ENCODE peak calls at places on chromosome 2, in four cellular contexts. M is fibroblast of the aortic adventitia, F is A549, I is astrocyte of the spinal cord. Z is an unnamed sample.

GRCh38 chr2:69993048-69993565 is 31.7 kb upstream of the ASPRV1 start:
- DNase-seq in M (no peak), I (no peak), F (no peak), Z (no peak)

GRCh38 chr2:236824836-236825235 is 255.2 kb downstream of the ACKR3 start:
- DNase-seq in I (no peak), M (no peak), F (no peak), Z (no peak)

GRCh38 chr2:233233618-233234230 is 17.7 kb upstream of the ATG16L1 start:
- DNase-seq in I (no peak), M (no peak), F (no peak), Z (no peak)

GRCh38 chr2:38415023-38415422 is 38.0 kb upstream of the ATL2 start:
- DNase-seq in M (no peak), I (no peak), F (no peak), Z (no peak)

GRCh38 chr2:1099418-1099817 is 148.8 kb downstream of the SNTG2 start:
- DNase-seq in I (no peak), M (no peak), F (no peak), Z (no peak)

GRCh38 chr2:65501074-65501473 is 68.7 kb upstream of the SPRED2 start:
- DNase-seq in M (no peak), I (no peak), F (no peak), Z (no peak)

GRCh38 chr2:125264453-125264852 is 1239.4 kb downstream of the CNTNAP5 start:
- DNase-seq in F (no peak), M (no peak), I (no peak), Z (no peak)

GRCh38 chr2:14401838-14402237 is 230.7 kb upstream of the LRATD1 start:
- DNase-seq in M (no peak), F (no peak), I (no peak), Z (no peak)

DNA sequence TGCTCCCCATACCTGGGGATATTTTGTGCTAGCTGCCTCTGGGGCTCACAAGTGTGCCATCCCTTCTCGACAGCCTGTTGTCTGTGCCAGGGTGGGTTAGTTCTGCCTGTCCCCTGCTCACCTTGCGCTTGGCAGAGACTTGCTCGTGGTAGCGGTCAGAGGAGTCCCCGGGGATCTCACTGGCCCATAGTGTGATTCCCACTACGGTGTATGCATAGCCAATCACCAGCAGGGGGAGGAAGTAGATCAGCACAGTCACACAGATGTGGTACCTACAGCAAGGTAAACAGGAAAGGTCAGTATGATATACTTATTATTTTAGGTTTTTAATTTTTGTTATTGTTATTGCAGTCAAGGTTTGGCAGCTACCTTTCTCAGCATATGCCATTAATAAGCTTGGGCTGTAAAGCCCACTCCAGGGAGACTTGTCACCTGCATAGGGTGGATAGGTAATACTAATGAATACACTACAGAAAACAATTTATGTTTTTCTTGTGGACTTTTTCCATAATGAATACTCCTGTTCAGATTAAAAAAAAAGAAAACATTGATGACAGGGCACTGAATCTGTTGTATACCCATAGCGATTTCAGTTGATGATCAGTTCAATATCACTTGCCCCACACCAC is 95.2 kb downstream of the POLE4 start:
- DNase-seq in I (peak; percentile 22), F (peak; percentile 52), M (no peak), Z (peak; percentile 17)
- TF ChIP-seq CTCF in I (peak; percentile 74), F (peak; percentile 74), M (peak; percentile 53), Z (peak; percentile 75)

GRCh38 chr2:10122500-10123280 is at the start of gene RRM2:
- DNase-seq in F (peak; percentile 97), M (peak; percentile 85), I (peak; percentile 91), Z (peak; percentile 90)

GRCh38 chr2:10126627-10127026 is 4.1 kb downstream of the RRM2 start:
- DNase-seq in M (peak; percentile 92), I (no peak), F (no peak), Z (peak; percentile 85)

GRCh38 chr2:10123281-10123680 is 742 bp downstream of the RRM2 start:
- DNase-seq in M (no peak), F (no peak), I (no peak), Z (no peak)

GRCh38 chr2:10125842-10126596 is 3.5 kb downstream of the RRM2 start:
- DNase-seq in F (no peak), I (no peak), M (no peak), Z (no peak)

DNA sequence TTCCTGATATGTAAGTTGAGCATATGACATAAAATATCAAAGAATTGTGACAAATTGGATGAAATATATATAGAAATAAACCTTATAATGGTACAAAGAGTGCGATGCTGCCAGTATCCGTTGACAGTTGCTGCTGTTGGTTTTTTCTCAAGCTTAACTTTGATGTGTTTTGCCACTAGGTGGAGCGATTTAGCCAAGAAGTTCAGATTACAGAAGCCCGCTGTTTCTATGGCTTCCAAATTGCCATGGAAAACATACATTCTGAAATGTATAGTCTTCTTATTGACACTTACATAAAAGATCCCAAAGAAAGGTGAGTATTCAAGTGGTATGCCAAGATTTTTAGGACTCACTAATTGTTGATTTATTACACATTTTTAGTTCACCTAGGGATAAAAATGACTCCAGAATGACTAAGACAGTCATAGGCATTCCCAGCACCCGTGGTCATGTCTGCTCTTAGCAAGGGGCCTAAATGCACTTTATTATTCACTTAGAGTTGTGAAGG is 2.1 kb downstream of the RRM2 start:
- DNase-seq in I (peak; percentile 78), F (no peak), M (peak; percentile 84), Z (peak; percentile 85)
- H3K4me3 ChIP-seq in I (no peak overlapping the region), F (peak overlapping the region; percentile 76), M (no peak overlapping the region), Z (peak overlapping the region; percentile 81)

GRCh38 chr2:84882415-84882738 is 1.5 kb upstream of the TRABD2A start:
- DNase-seq in M (no peak), F (no peak), I (no peak), Z (no peak)
- TF ChIP-seq CTCF in M (no peak), F (no peak), I (no peak), Z (no peak)

GRCh38 chr2:217729426-217730058 is 273.3 kb downstream of the TNS1 start:
- DNase-seq in F (no peak), I (no peak), M (peak; percentile 80), Z (no peak)
- H3K4me3 ChIP-seq in F (no peak overlapping the region), I (no peak overlapping the region), M (no peak overlapping the region), Z (no peak overlapping the region)

Z was measured in fibroblast of villous mesenchyme.